ENCODE peak calls at places on chromosomes 16 and 17, in eight cellular contexts. R is IMR-90; W is BJ; H is HepG2; I is right atrium auricular region; U is mammary epithelial cell; V is choroid plexus epithelial cell; D is CD8-positive, alpha-beta T cell. N is an unnamed sample.

GRCh38 chr16:69566437-69567030 is 768 bp downstream of the NFAT5 start:
- DNase-seq in V (no peak), R (peak; percentile 68), I (peak; percentile 66), D (peak; percentile 25), W (no peak), H (peak; percentile 40), U (peak; percentile 60), N (no peak)

GRCh38 chr17:61314368-61315078 is 85.1 kb upstream of the TBX2 start:
- DNase-seq in U (peak; percentile 77), D (no peak), H (no peak), W (no peak), R (peak; percentile 60), V (peak; percentile 49), I (peak; percentile 72), N (no peak)

GRCh38 chr17:35732806-35733136 is 1.3 kb downstream of the RASL10B start:
- DNase-seq in D (no peak), H (no peak), V (no peak), R (no peak), W (no peak), I (peak; percentile 26), U (no peak), N (no peak)

GRCh38 chr17:41354538-41354937 is 3.9 kb upstream of the KRT33A start:
- DNase-seq in D (no peak), V (no peak), U (no peak), I (no peak), R (no peak), H (no peak), W (no peak), N (no peak)

GRCh38 chr17:39264119-39264518 is 38.4 kb upstream of the STAC2 start:
- DNase-seq in V (no peak), W (no peak), D (no peak), U (no peak), R (no peak), I (peak; percentile 63), H (no peak), N (no peak)

GRCh38 chr16:77299395-77299794 is 100.2 kb downstream of the SYCE1L start:
- DNase-seq in I (no peak), V (no peak), W (no peak), D (no peak), U (peak; percentile 4), R (no peak), H (no peak), N (no peak)

GRCh38 chr16:88478115-88478514 is 25.0 kb downstream of the ZFPM1 start:
- DNase-seq in V (no peak), W (no peak), D (peak; percentile 43), I (no peak), U (no peak), R (no peak), H (no peak), N (no peak)

GRCh38 chr16:52597772-52598483 is 51.0 kb upstream of the TOX3 start:
- DNase-seq in D (no peak), U (no peak), R (no peak), V (no peak), H (peak; percentile 99), I (no peak), W (no peak), N (no peak)

GRCh38 chr17:4935650-4936049 is 3.6 kb downstream of the GP1BA start:
- DNase-seq in W (no peak), U (no peak), H (no peak), I (no peak), R (no peak), V (no peak), D (no peak), N (no peak)

GRCh38 chr16:87425941-87426340 is 33.8 kb downstream of the MAP1LC3B start:
- DNase-seq in R (no peak), V (no peak), W (no peak), I (no peak), H (no peak), U (no peak), D (no peak), N (no peak)

GRCh38 chr16:88967800-88968588 is 9.0 kb downstream of the CBFA2T3 start:
- DNase-seq in W (no peak), I (no peak), D (no peak), R (no peak), V (no peak), H (no peak), U (no peak), N (no peak)

GRCh38 chr16:14347706-14348105 is 276.6 kb downstream of the MRTFB start:
- DNase-seq in W (no peak), H (no peak), I (no peak), R (no peak), V (no peak), U (no peak), D (no peak), N (no peak)

GRCh38 chr17:57284984-57285646 is 28.8 kb downstream of the MSI2 start:
- DNase-seq in H (peak; percentile 65), I (no peak), D (peak; percentile 39), W (no peak), U (no peak), R (no peak), V (peak; percentile 20), N (no peak)

GRCh38 chr16:50697881-50698767 is 4.7 kb downstream of the NOD2 start:
- DNase-seq in U (peak; percentile 86), W (no peak), H (no peak), D (peak; percentile 41), R (peak; percentile 46), V (peak; percentile 66), I (no peak), N (no peak)

GRCh38 chr16:84565669-84566495 is 52.0 kb downstream of the COTL1 start:
- DNase-seq in U (no peak), H (no peak), D (no peak), R (no peak), W (no peak), I (no peak), V (no peak), N (no peak)

DNA sequence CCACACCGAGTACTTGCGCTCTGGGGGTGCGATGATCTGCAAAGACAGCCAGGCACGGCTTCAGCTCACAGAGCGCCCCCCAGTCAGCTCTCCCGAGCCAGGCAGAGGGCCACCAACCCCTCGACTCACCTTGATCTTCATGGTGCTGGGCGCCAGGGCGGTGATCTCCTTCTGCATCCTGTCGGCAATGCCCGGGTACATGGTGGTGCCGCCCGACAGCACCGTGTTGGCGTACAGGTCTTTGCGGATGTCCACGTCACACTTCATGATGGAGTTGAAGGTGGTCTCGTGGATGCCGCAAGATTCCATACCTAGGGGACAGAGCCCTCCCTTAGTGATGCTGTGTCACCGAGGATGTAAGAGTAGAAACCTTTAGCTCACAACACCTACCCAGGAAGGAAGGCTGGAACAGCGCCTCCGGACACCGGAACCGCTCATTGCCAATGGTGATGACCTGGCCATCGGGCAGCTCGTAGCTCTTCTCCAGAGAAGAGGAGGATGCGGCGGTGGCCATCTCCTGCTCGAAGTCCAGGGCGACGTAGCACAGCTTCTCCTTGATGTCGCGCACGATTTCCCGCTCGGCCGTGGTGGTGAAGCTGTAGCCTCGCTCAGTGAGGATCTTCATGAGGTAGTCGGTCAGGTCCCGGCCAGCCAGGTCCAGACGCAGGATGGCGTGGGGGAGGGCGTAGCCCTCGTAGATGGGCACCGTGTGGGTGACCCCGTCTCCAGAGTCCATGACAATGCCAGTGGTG is 1.6 kb downstream of the ACTG1 start:
- DNase-seq in I (no peak), W (no peak), H (no peak), D (peak; percentile 50), R (no peak), V (peak; percentile 51), U (no peak), N (no peak)
- TF ChIP-seq CTCF in I (no peak), W (no peak), H (no peak), D (no peak), R (no peak), V (peak; percentile 2), U (no peak), N (no peak)

GRCh38 chr17:9023389-9024210 is 2.3 kb downstream of the NTN1 start:
- DNase-seq in V (no peak), D (no peak), U (no peak), R (no peak), H (no peak), I (no peak), W (no peak), N (no peak)

GRCh38 chr17:9026741-9027140 is 5.4 kb downstream of the NTN1 start:
- DNase-seq in I (no peak), U (no peak), H (no peak), R (no peak), V (no peak), W (no peak), D (no peak), N (no peak)

GRCh38 chr17:9022553-9023388 is 1.5 kb downstream of the NTN1 start:
- DNase-seq in V (peak; percentile 14), H (no peak), W (no peak), D (no peak), I (no peak), R (no peak), U (peak; percentile 25), N (no peak)

GRCh38 chr17:9021985-9022552 is 759 bp downstream of the NTN1 start:
- DNase-seq in I (no peak), V (peak; percentile 30), H (no peak), U (peak; percentile 51), D (no peak), R (peak; percentile 4), W (no peak), N (no peak)

GRCh38 chr17:9024497-9024896 is 3.2 kb downstream of the NTN1 start:
- DNase-seq in V (no peak), R (no peak), W (no peak), I (no peak), U (no peak), H (no peak), D (no peak), N (no peak)
- H3K4me3 ChIP-seq in V (no peak overlapping the region), R (no peak overlapping the region), W (no peak overlapping the region), I (peak overlapping the region; percentile 55), U (no peak overlapping the region), H (no peak overlapping the region), D (no peak overlapping the region), N (no peak overlapping the region)

GRCh38 chr17:16304832-16305231 is 48.4 kb downstream of the CENPV start:
- DNase-seq in R (peak; percentile 56), I (no peak), D (peak; percentile 12), W (no peak), H (peak; percentile 63), V (peak; percentile 66), U (no peak), N (no peak)
- TF ChIP-seq CTCF in R (peak; percentile 52), I (peak; percentile 35), D (peak; percentile 43), W (peak; percentile 57), H (peak; percentile 86), V (peak; percentile 79), U (peak; percentile 29), N (peak; percentile 68)

GRCh38 chr16:30185141-30185682 is 1.8 kb downstream of the CORO1A start:
- DNase-seq in D (no peak), U (no peak), H (no peak), W (no peak), V (no peak), R (no peak), I (no peak), N (no peak)

GRCh38 chr16:30183961-30184429 is 593 bp downstream of the CORO1A start:
- DNase-seq in R (no peak), U (no peak), H (no peak), I (no peak), D (peak; percentile 86), V (no peak), W (no peak), N (no peak)

GRCh38 chr16:30184430-30185140 is 1.2 kb downstream of the CORO1A start:
- DNase-seq in I (no peak), H (no peak), R (no peak), U (peak; percentile 25), V (peak; percentile 13), D (peak; percentile 59), W (no peak), N (no peak)

GRCh38 chr16:30185683-30186421 is 2.5 kb downstream of the CORO1A start:
- DNase-seq in H (no peak), R (no peak), U (no peak), W (no peak), V (no peak), D (peak; percentile 85), I (no peak), N (no peak)

GRCh38 chr16:30183236-30183960 is at the start of gene CORO1A:
- DNase-seq in V (peak; percentile 74), U (peak; percentile 72), H (peak; percentile 51), I (peak; percentile 88), W (peak; percentile 6), R (peak; percentile 67), D (peak; percentile 85), N (peak; percentile 12)
- H3K4me3 ChIP-seq in V (peak within 1 kb of the TSS; percentile 66), U (peak within 1 kb of the TSS; percentile 50), H (peak within 1 kb of the TSS; percentile 76), I (peak within 1 kb of the TSS; percentile 60), W (peak within 1 kb of the TSS; percentile 40), R (peak within 1 kb of the TSS; percentile 88), D (peak within 1 kb of the TSS; percentile 97), N (peak within 1 kb of the TSS; percentile 54)